ENCODE peak calls at places on chromosomes 1 and 21, in seven cellular contexts. J is PC-3, P is hepatocyte, X is right lobe of liver, Z is testis, B is heart right ventricle, R is left ventricle myocardium inferior. I is an unnamed sample.

GRCh38 chr1:155706101-155706619 is 17.3 kb downstream of the DAP3 start:
- DNase-seq in Z (no peak), J (peak; percentile 73), P (peak; percentile 19), X (no peak), B (no peak), R (no peak), I (no peak)

GRCh38 chr1:31924839-31925238 is 13.3 kb downstream of the PTP4A2 start:
- DNase-seq in R (no peak), J (no peak), Z (no peak), B (no peak), X (no peak), P (no peak), I (no peak)

GRCh38 chr1:75449998-75450397 is 160.9 kb downstream of the SLC44A5 start:
- DNase-seq in J (no peak), B (no peak), P (no peak), Z (no peak), R (no peak), X (no peak), I (no peak)

GRCh38 chr1:179867493-179868330 is 9.9 kb downstream of the TOR1AIP2 start:
- DNase-seq in J (peak; percentile 53), R (peak; percentile 25), B (peak; percentile 25), Z (peak; percentile 61), P (peak; percentile 65), X (peak; percentile 29), I (peak; percentile 26)

GRCh38 chr21:41725421-41726021 is 41.3 kb downstream of the RIPK4 start:
- DNase-seq in Z (no peak), R (no peak), P (no peak), J (no peak), B (no peak), X (no peak), I (peak; percentile 56)

GRCh38 chr1:33322870-33323585 is 2.1 kb upstream of the A3GALT2 start:
- DNase-seq in J (no peak), B (no peak), Z (no peak), R (no peak), P (no peak), X (no peak), I (no peak)

GRCh38 chr1:19665456-19666138 is 922 bp downstream of the HTR6 start:
- DNase-seq in B (no peak), X (no peak), R (no peak), Z (no peak), P (no peak), J (no peak), I (no peak)

GRCh38 chr1:113676524-113676923 is 82.8 kb downstream of the PHTF1 start:
- DNase-seq in X (no peak), R (no peak), B (no peak), P (no peak), J (no peak), Z (no peak), I (no peak)

GRCh38 chr1:29584816-29585600 is 348.7 kb downstream of the PTPRU start:
- DNase-seq in Z (no peak), B (no peak), X (no peak), J (no peak), R (no peak), P (no peak), I (no peak)

GRCh38 chr1:159925713-159926066 is 383 bp upstream of the TAGLN2 start:
- DNase-seq in X (peak; percentile 47), P (no peak), R (no peak), J (no peak), Z (peak; percentile 56), B (no peak), I (no peak)

GRCh38 chr1:99735852-99736251 is 30.6 kb downstream of the FRRS1 start:
- DNase-seq in R (no peak), P (no peak), X (no peak), B (no peak), J (no peak), Z (no peak), I (no peak)

GRCh38 chr1:99738858-99739465 is 27.5 kb downstream of the FRRS1 start:
- DNase-seq in J (no peak), Z (no peak), X (no peak), B (no peak), R (no peak), P (peak; percentile 52), I (no peak)

GRCh38 chr1:99740141-99740540 is 26.3 kb downstream of the FRRS1 start:
- DNase-seq in P (no peak), R (no peak), Z (no peak), X (no peak), B (no peak), J (no peak), I (no peak)

GRCh38 chr1:99731384-99731783 is 35.1 kb downstream of the FRRS1 start:
- DNase-seq in J (peak; percentile 49), Z (no peak), X (no peak), B (no peak), P (no peak), R (no peak), I (no peak)

DNA sequence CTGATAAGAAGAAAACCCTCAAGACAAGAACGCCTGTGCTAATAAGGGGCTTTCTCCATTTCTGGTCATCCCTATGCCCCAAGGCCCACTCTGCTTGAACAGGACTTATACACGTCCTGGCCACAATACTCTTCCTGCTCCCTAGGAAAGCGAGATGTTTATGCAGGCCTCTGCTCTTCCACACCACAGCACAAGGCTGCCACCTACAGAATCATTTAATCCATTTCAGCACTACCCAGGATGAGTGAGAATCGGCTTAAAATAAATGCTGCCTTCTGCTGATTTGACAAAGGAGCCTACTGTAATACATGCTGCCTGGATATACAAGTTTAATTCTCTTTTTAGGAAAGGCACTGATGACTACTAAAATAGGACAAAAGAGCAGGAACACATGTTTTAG is 29.4 kb downstream of the FRRS1 start:
- DNase-seq in Z (peak; percentile 30), R (no peak), J (peak; percentile 61), B (peak; percentile 46), P (peak; percentile 42), X (no peak), I (no peak)
- TF ChIP-seq CTCF in Z (peak; percentile 28), R (peak; percentile 72), J (peak; percentile 72), B (peak; percentile 52), P (peak; percentile 45), X (peak; percentile 46), I (peak; percentile 45)

DNA sequence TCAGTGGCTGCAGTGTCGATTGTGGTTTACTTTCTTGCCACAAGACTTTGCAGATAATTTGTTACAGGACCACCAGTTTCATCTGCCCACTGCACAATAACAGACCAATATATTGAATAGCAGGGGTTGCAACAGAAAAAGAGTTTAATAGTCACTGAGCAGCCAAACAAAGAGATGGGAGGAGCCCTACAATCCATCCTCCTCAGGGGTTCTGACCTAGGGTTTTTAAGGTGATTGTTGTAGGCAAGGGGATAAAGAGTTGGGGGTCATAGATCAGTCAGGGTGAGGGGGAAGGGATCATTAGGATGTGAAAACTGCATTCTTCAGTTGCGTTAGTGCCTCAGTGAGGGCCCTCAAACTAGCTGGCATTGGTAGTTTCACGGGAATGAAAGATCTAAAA is 110.7 kb upstream of the OLFM3 start:
- DNase-seq in J (no peak), B (no peak), X (no peak), P (no peak), R (no peak), Z (no peak), I (no peak)
- H3K4me3 ChIP-seq in J (no peak overlapping the region), B (no peak overlapping the region), X (no peak overlapping the region), P (no peak overlapping the region), R (no peak overlapping the region), Z (no peak overlapping the region), I (no peak overlapping the region)

GRCh38 chr1:162697140-162697895 is 65.1 kb downstream of the DDR2 start:
- DNase-seq in J (peak; percentile 65), Z (no peak), P (peak; percentile 48), B (no peak), R (no peak), X (no peak), I (no peak)

GRCh38 chr1:162694911-162695310 is 62.6 kb downstream of the DDR2 start:
- DNase-seq in J (no peak), X (no peak), Z (no peak), B (no peak), R (no peak), P (no peak), I (no peak)

GRCh38 chr1:162699366-162699765 is 67.1 kb downstream of the DDR2 start:
- DNase-seq in B (no peak), X (no peak), P (no peak), R (no peak), Z (no peak), J (no peak), I (no peak)

GRCh38 chr1:162695687-162696086 is 63.4 kb downstream of the DDR2 start:
- DNase-seq in R (no peak), J (no peak), Z (no peak), X (no peak), P (no peak), B (no peak), I (no peak)

GRCh38 chr1:162696286-162696862 is 64.1 kb downstream of the DDR2 start:
- DNase-seq in R (peak; percentile 78), P (peak; percentile 86), J (peak; percentile 93), Z (peak; percentile 75), B (peak; percentile 84), X (no peak), I (peak; percentile 72)
- H3K27ac ChIP-seq in R (peak overlapping the region; percentile 86), P (peak overlapping the region; percentile 86), J (peak overlapping the region; percentile 71), Z (peak overlapping the region; percentile 59), B (peak overlapping the region; percentile 70), X (no peak overlapping the region), I (peak overlapping the region; percentile 38)

GRCh38 chr1:225844236-225845061 is 34.5 kb downstream of the EPHX1 start:
- DNase-seq in R (no peak), Z (no peak), B (no peak), J (no peak), P (no peak), X (no peak), I (no peak)

GRCh38 chr1:225842788-225843425 is 33.0 kb downstream of the EPHX1 start:
- DNase-seq in P (no peak), B (no peak), X (no peak), Z (no peak), J (no peak), R (no peak), I (no peak)

GRCh38 chr1:225842074-225842473 is 32.1 kb downstream of the EPHX1 start:
- DNase-seq in B (no peak), R (no peak), X (no peak), P (no peak), Z (no peak), J (no peak), I (no peak)

GRCh38 chr1:225845097-225845496 is 35.2 kb downstream of the EPHX1 start:
- DNase-seq in X (no peak), B (no peak), P (no peak), J (no peak), Z (no peak), R (no peak), I (no peak)

GRCh38 chr1:225843426-225843795 is 33.5 kb downstream of the EPHX1 start:
- DNase-seq in Z (no peak), P (no peak), X (no peak), B (no peak), J (no peak), R (no peak), I (no peak)
- TF ChIP-seq CTCF in Z (no peak), P (no peak), X (no peak), B (no peak), J (no peak), R (no peak), I (no peak)

DNA sequence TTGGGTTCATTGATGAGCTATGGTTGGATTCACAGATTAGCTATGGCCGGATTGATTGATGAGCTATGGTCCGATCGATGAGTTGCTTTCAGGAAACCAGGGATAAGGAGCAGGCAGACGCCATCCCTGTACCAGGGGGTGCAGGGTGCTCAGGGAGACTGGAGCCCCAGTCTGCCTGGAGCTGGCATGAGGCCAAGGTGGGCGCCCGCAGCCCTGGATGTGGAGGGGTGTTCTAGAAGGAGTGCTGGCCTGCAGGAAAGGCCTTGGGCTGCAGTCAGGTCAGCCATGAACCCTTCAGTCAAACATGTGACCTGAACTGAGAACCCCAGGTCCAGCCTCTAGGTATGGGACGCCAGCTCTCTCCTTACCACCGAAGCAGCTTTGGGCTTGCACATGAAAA is 172.7 kb upstream of the ARHGEF16 start:
- DNase-seq in P (no peak), B (no peak), Z (no peak), J (no peak), R (no peak), X (no peak), I (no peak)
- H3K4me3 ChIP-seq in P (no peak overlapping the region), B (no peak overlapping the region), Z (no peak overlapping the region), J (no peak overlapping the region), R (no peak overlapping the region), X (no peak overlapping the region), I (no peak overlapping the region)